ENCODE peak calls at places on chromosomes 7 and 10, in seven cellular contexts. K is stimulated activated CD4-positive, alpha-beta T cell treated with anti-CD3 and anti-CD28 coated beads, Interleukin-4, amount 100 ng/mL, for 24 hours; B is small intestine; I is hepatocyte; C is activated CD8-positive, alpha-beta memory T cell treated with anti-CD3 and anti-CD28 coated beads for 1 hour; T is left lung; Q is caudate nucleus. L is an unnamed sample.

GRCh38 chr7:116861717-116862116 is 670 bp upstream of the CAPZA2 start:
- DNase-seq in K (no peak), B (no peak), I (no peak), C (no peak), T (no peak), Q (no peak), L (no peak)

GRCh38 chr7:23971031-23971430 is 261.0 kb downstream of the STK31 start:
- DNase-seq in K (no peak), B (no peak), I (no peak), C (no peak), T (no peak), Q (no peak), L (no peak)

GRCh38 chr10:127243490-127244272 is 47.3 kb upstream of the INSYN2A start:
- DNase-seq in K (peak; percentile 11), B (peak; percentile 37), I (peak; percentile 48), C (no peak), T (no peak), Q (no peak), L (no peak)

GRCh38 chr10:48798486-48799254 is 114.0 kb downstream of the WDFY4 start:
- DNase-seq in K (no peak), B (no peak), I (no peak), C (no peak), T (no peak), Q (no peak), L (no peak)

GRCh38 chr7:128872394-128872824 is 9.8 kb downstream of the ATP6V1F start:
- DNase-seq in K (no peak), B (no peak), I (no peak), C (no peak), T (no peak), Q (no peak), L (no peak)

GRCh38 chr7:25028370-25028971 is 48.5 kb upstream of the OSBPL3 start:
- DNase-seq in K (peak; percentile 29), B (peak; percentile 41), I (peak; percentile 65), C (no peak), T (no peak), Q (no peak), L (no peak)

GRCh38 chr7:156665101-156665500 is 24.5 kb downstream of the RNF32 start:
- DNase-seq in K (no peak), B (no peak), I (no peak), C (no peak), T (no peak), Q (no peak), L (no peak)

GRCh38 chr10:103153302-103153759 is 39.7 kb downstream of the NT5C2 start:
- DNase-seq in K (no peak), B (no peak), I (no peak), C (no peak), T (no peak), Q (no peak), L (no peak)

GRCh38 chr7:39757604-39758003 is 134.2 kb downstream of the RALA start:
- DNase-seq in K (no peak), B (no peak), I (no peak), C (no peak), T (no peak), Q (no peak), L (no peak)

GRCh38 chr7:36286241-36286640 is 103.4 kb upstream of the ANLN start:
- DNase-seq in K (peak; percentile 44), B (no peak), I (no peak), C (peak; percentile 38), T (no peak), Q (no peak), L (no peak)

GRCh38 chr10:29627201-29628105 is 7.3 kb downstream of the SVIL start:
- DNase-seq in K (no peak), B (no peak), I (no peak), C (no peak), T (no peak), Q (no peak), L (no peak)

GRCh38 chr7:70189776-70190175 is 591.5 kb downstream of the AUTS2 start:
- DNase-seq in K (no peak), B (no peak), I (no peak), C (no peak), T (no peak), Q (no peak), L (no peak)

GRCh38 chr7:93889261-93889660 is 1.3 kb downstream of the TFPI2 start:
- DNase-seq in K (no peak), B (no peak), I (no peak), C (no peak), T (no peak), Q (no peak), L (no peak)

GRCh38 chr7:41027428-41028115 is 675.3 kb downstream of the INHBA start:
- DNase-seq in K (no peak), B (no peak), I (no peak), C (no peak), T (no peak), Q (no peak), L (no peak)

GRCh38 chr7:101138149-101138870 is 11.4 kb downstream of the SERPINE1 start:
- DNase-seq in K (peak; percentile 91), B (peak; percentile 91), I (peak; percentile 93), C (peak; percentile 69), T (peak; percentile 84), Q (peak; percentile 37), L (no peak)